ENCODE peak calls at places on chromosome 4, in nine cellular contexts. J, L, T, X, Q, M, C, Y and I are unnamed samples.

GRCh38 chr4:19382993-19383392 is 868.7 kb upstream of the SLIT2 start:
- DNase-seq in J (no peak), L (no peak), T (no peak), X (no peak), Q (no peak), M (no peak), C (no peak), Y (peak), I (no peak)

GRCh38 chr4:16532240-16532990 is 306.1 kb upstream of the TAPT1 start:
- DNase-seq in J (peak), L (no peak), T (no peak), X (no peak), Q (peak), M (peak), C (no peak), Y (peak), I (no peak)

GRCh38 chr4:4849524-4850193 is 9.8 kb upstream of the MSX1 start:
- DNase-seq in J (no peak), L (no peak), T (no peak), X (no peak), Q (no peak), M (no peak), C (no peak), Y (no peak), I (no peak)

GRCh38 chr4:144579411-144580020 is 66.4 kb upstream of the HHIP start:
- DNase-seq in J (no peak), L (no peak), T (no peak), X (no peak), Q (peak), M (peak), C (no peak), Y (peak), I (no peak)

GRCh38 chr4:8682725-8683124 is 90.2 kb downstream of the CPZ start:
- DNase-seq in J (no peak), L (no peak), T (no peak), X (no peak), Q (no peak), M (no peak), C (no peak), Y (no peak), I (no peak)

GRCh38 chr4:26786916-26787315 is 73.7 kb upstream of the STIM2 start:
- DNase-seq in J (no peak), L (no peak), T (no peak), X (no peak), Q (no peak), M (no peak), C (no peak), Y (no peak), I (no peak)

GRCh38 chr4:91267543-91267942 is 1036.2 kb upstream of the GRID2 start:
- DNase-seq in J (no peak), L (no peak), T (no peak), X (no peak), Q (no peak), M (no peak), C (no peak), Y (no peak), I (no peak)

GRCh38 chr4:61533140-61533539 is 333.0 kb downstream of the ADGRL3 start:
- DNase-seq in J (no peak), L (no peak), T (no peak), X (no peak), Q (peak), M (no peak), C (no peak), Y (peak), I (no peak)

GRCh38 chr4:99100876-99101275 is 12.3 kb upstream of the ADH5 start:
- DNase-seq in J (no peak), L (no peak), T (no peak), X (no peak), Q (no peak), M (no peak), C (no peak), Y (no peak), I (no peak)

GRCh38 chr4:8699479-8700145 is 107.0 kb downstream of the CPZ start:
- DNase-seq in J (no peak), L (no peak), T (no peak), X (no peak), Q (no peak), M (no peak), C (no peak), Y (no peak), I (no peak)

GRCh38 chr4:2886161-2886560 is 42.5 kb downstream of the ADD1 start:
- DNase-seq in J (no peak), L (no peak), T (no peak), X (no peak), Q (no peak), M (no peak), C (no peak), Y (no peak), I (no peak)

GRCh38 chr4:20284990-20285389 is 33.3 kb downstream of the SLIT2 start:
- DNase-seq in J (no peak), L (no peak), T (no peak), X (no peak), Q (peak), M (no peak), C (no peak), Y (peak), I (no peak)

GRCh38 chr4:55030606-55031005 is 94.8 kb downstream of the KDR start:
- DNase-seq in J (no peak), L (no peak), T (no peak), X (no peak), Q (no peak), M (no peak), C (no peak), Y (no peak), I (no peak)

GRCh38 chr4:93199492-93199891 is 629.1 kb upstream of the ATOH1 start:
- DNase-seq in J (no peak), L (no peak), T (no peak), X (no peak), Q (peak), M (peak), C (peak), Y (peak), I (peak)

GRCh38 chr4:55906999-55907398 is 41.7 kb upstream of the CEP135 start:
- DNase-seq in J (no peak), L (no peak), T (no peak), X (no peak), Q (no peak), M (no peak), C (no peak), Y (peak), I (no peak)

GRCh38 chr4:117678861-117679260 is 355.4 kb upstream of the NDST3 start:
- DNase-seq in J (no peak), L (no peak), T (no peak), X (no peak), Q (no peak), M (no peak), C (no peak), Y (no peak), I (no peak)

GRCh38 chr4:154490261-154490588 is 1.4 kb downstream of the DCHS2 start:
- DNase-seq in J (no peak), L (no peak), T (no peak), X (no peak), Q (no peak), M (no peak), C (no peak), Y (no peak), I (no peak)

GRCh38 chr4:75698162-75698962 is 25.2 kb upstream of the G3BP2 start:
- DNase-seq in J (no peak), L (no peak), T (no peak), X (no peak), Q (no peak), M (no peak), C (no peak), Y (no peak), I (no peak)

GRCh38 chr4:150278206-150278605 is 200.0 kb downstream of the DCLK2 start:
- DNase-seq in J (no peak), L (no peak), T (no peak), X (no peak), Q (no peak), M (no peak), C (no peak), Y (no peak), I (no peak)

GRCh38 chr4:176988226-176988625 is 195.5 kb upstream of the VEGFC start:
- DNase-seq in J (peak), L (no peak), T (no peak), X (no peak), Q (peak), M (peak), C (no peak), Y (peak), I (no peak)

GRCh38 chr4:85149656-85150055 is 183.2 kb upstream of the WDFY3 start:
- DNase-seq in J (no peak), L (no peak), T (no peak), X (peak), Q (peak), M (no peak), C (no peak), Y (peak), I (no peak)

GRCh38 chr4:138439143-138439581 is 197.0 kb upstream of the SLC7A11 start:
- DNase-seq in J (no peak), L (no peak), T (no peak), X (no peak), Q (no peak), M (no peak), C (no peak), Y (no peak), I (no peak)

GRCh38 chr4:26144526-26145167 is 176.2 kb upstream of the RBPJ start:
- DNase-seq in J (no peak), L (no peak), T (no peak), X (no peak), Q (no peak), M (no peak), C (no peak), Y (no peak), I (no peak)

GRCh38 chr4:26023191-26023972 is 109.4 kb downstream of the SMIM20 start:
- DNase-seq in J (no peak), L (no peak), T (no peak), X (no peak), Q (no peak), M (no peak), C (no peak), Y (no peak), I (no peak)

GRCh38 chr4:73891326-73891725 is 22.1 kb downstream of the CXCL1 start:
- DNase-seq in J (no peak), L (no peak), T (no peak), X (no peak), Q (no peak), M (no peak), C (no peak), Y (no peak), I (no peak)

GRCh38 chr4:102586644-102587021 is 85.5 kb downstream of the NFKB1 start:
- DNase-seq in J (no peak), L (no peak), T (no peak), X (no peak), Q (no peak), M (no peak), C (no peak), Y (no peak), I (no peak)

GRCh38 chr4:23631255-23631950 is 258.4 kb downstream of the PPARGC1A start:
- DNase-seq in J (no peak), L (no peak), T (no peak), X (no peak), Q (no peak), M (no peak), C (no peak), Y (no peak), I (no peak)

GRCh38 chr4:9994246-9994847 is 26.9 kb downstream of the SLC2A9 start:
- DNase-seq in J (no peak), L (no peak), T (no peak), X (no peak), Q (no peak), M (no peak), C (no peak), Y (no peak), I (no peak)

GRCh38 chr4:86596802-86597201 is 2.7 kb downstream of the PTPN13 start:
- DNase-seq in J (no peak), L (no peak), T (no peak), X (no peak), Q (peak), M (no peak), C (no peak), Y (peak), I (no peak)

GRCh38 chr4:77043507-77044131 is 32.2 kb downstream of the CCNI start:
- DNase-seq in J (no peak), L (no peak), T (no peak), X (no peak), Q (peak), M (no peak), C (no peak), Y (no peak), I (no peak)

GRCh38 chr4:4851906-4852305 is 7.6 kb upstream of the MSX1 start:
- DNase-seq in J (no peak), L (no peak), T (no peak), X (no peak), Q (no peak), M (no peak), C (no peak), Y (no peak), I (no peak)

GRCh38 chr4:79141530-79141929 is 184.3 kb downstream of the NAA11 start:
- DNase-seq in J (no peak), L (no peak), T (no peak), X (no peak), Q (peak), M (no peak), C (peak), Y (peak), I (peak)

GRCh38 chr4:178293601-178294000 is 851.4 kb upstream of the AGA start:
- DNase-seq in J (no peak), L (no peak), T (no peak), X (no peak), Q (no peak), M (no peak), C (no peak), Y (no peak), I (no peak)

GRCh38 chr4:26206981-26207380 is 113.8 kb upstream of the RBPJ start:
- DNase-seq in J (no peak), L (no peak), T (no peak), X (no peak), Q (no peak), M (no peak), C (no peak), Y (no peak), I (no peak)

GRCh38 chr4:113810906-113811305 is 49.4 kb upstream of the CAMK2D start:
- DNase-seq in J (no peak), L (no peak), T (no peak), X (no peak), Q (peak), M (no peak), C (no peak), Y (peak), I (no peak)

GRCh38 chr4:41940834-41941233 is 5.6 kb downstream of the TMEM33 start:
- DNase-seq in J (no peak), L (no peak), T (no peak), X (no peak), Q (no peak), M (no peak), C (no peak), Y (no peak), I (no peak)

GRCh38 chr4:65943076-65943475 is 272.8 kb upstream of the EPHA5 start:
- DNase-seq in J (no peak), L (no peak), T (no peak), X (no peak), Q (peak), M (no peak), C (no peak), Y (peak), I (peak)

GRCh38 chr4:6229095-6229494 is 28.7 kb upstream of the JAKMIP1 start:
- DNase-seq in J (no peak), L (no peak), T (no peak), X (no peak), Q (no peak), M (no peak), C (no peak), Y (no peak), I (no peak)
- TF ChIP-seq CTCF in J (no peak), L (no peak), T (no peak), X (no peak), Q (no peak), M (no peak), C (no peak), Y (no peak), I (no peak)

DNA sequence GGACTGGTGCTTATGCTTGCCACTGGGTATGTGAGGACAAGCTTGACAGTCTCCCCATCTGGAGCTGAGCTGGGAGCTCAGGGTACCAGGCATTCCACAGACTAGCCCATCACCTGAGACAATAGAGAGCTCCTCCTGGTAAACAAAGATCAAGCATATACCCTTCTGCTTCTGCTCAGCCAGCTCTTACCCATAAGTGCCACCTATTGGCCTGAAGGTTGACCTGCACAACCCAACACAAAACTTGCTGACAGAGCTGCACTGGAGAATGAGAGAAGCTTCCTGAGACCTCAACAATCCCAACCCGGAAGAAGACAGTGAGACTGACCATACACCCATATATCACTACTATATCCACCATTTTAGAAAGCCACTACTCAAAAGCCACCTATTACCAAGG is 1049.2 kb upstream of the INTU start:
- DNase-seq in J (no peak), L (no peak), T (no peak), X (no peak), Q (peak), M (no peak), C (peak), Y (peak), I (peak)
- TF ChIP-seq CTCF in J (peak), L (no peak), T (no peak), X (no peak), Q (peak), M (peak), C (no peak), Y (peak), I (peak)

DNA sequence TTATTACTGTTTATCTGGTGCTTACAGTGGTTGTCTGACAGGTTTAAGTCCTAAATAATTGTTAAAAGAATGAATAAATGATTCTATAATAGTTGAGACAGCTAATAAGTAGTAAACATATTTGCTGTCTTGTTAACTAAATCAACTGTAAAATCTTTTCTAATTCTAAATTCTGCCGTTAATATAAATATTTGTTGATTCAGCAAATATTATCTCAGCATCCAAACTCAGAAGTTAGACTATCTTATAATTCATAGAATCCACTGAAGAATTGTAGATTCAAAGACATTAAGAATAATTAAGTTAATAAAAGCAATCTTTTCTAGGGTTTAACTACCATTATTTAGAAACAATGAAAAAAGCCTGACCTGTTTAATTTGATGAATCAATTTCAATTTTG is 256.3 kb downstream of the BMPR1B start:
- DNase-seq in J (no peak), L (no peak), T (no peak), X (no peak), Q (no peak), M (no peak), C (no peak), Y (no peak), I (no peak)
- TF ChIP-seq CTCF in J (no peak), L (no peak), T (no peak), X (no peak), Q (no peak), M (no peak), C (no peak), Y (no peak), I (no peak)

DNA sequence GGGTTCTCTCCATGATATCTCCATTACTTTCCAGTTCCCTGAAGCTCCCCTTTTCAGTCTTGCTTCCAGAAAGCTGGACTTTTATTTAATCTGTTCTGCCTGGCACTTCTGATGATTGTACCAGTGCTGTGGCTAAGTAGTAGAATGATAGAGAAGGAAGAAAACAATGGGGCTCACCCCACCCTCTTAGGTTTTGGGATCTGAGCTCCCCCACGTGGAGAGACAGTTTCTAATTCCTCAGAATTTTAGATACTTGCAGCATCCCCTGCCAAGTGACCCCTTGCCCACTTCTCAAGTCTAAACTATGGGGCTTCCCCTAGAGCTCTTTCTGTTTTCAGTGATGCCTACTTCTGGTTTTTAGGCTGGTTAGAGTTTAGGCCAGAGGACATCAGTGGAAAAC is 73.9 kb downstream of the GC start:
- DNase-seq in J (no peak), L (no peak), T (no peak), X (no peak), Q (peak), M (no peak), C (no peak), Y (no peak), I (no peak)
- TF ChIP-seq CTCF in J (peak), L (no peak), T (no peak), X (no peak), Q (peak), M (no peak), C (no peak), Y (peak), I (no peak)

DNA sequence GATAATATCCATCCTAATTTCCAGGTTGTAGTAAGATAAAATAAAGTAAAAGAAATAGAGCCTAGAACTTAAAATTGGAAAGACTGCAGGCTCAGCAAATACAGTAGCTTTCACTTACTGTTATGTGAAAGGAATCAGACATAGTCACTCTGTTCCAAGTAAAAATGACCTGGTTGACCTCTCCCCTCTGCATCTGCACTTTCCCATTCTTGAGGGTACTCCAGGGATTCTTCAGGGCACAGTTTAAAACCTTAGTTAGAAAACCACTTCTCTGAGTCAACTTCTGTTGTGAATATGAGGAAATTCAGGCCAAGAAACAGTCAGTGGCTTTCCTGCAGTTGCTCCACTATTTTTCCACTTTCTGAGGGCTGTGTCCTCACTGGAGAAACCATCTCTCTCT is 42.9 kb downstream of the FRAS1 start:
- DNase-seq in J (no peak), L (no peak), T (no peak), X (no peak), Q (peak), M (no peak), C (no peak), Y (no peak), I (no peak)
- TF ChIP-seq CTCF in J (no peak), L (no peak), T (no peak), X (no peak), Q (no peak), M (no peak), C (no peak), Y (no peak), I (no peak)

GRCh38 chr4:184312126-184312525 is 94.5 kb upstream of the ENPP6 start:
- DNase-seq in J (no peak), L (no peak), T (no peak), X (no peak), Q (no peak), M (no peak), C (no peak), Y (no peak), I (no peak)

GRCh38 chr4:184310881-184311709 is 93.4 kb upstream of the ENPP6 start:
- DNase-seq in J (no peak), L (no peak), T (no peak), X (no peak), Q (peak), M (no peak), C (no peak), Y (no peak), I (no peak)

GRCh38 chr4:184313058-184313709 is 95.5 kb upstream of the ENPP6 start:
- DNase-seq in J (no peak), L (no peak), T (no peak), X (no peak), Q (no peak), M (no peak), C (no peak), Y (no peak), I (no peak)

GRCh38 chr4:184309241-184310170 is 91.8 kb upstream of the ENPP6 start:
- DNase-seq in J (no peak), L (no peak), T (no peak), X (no peak), Q (no peak), M (no peak), C (no peak), Y (peak), I (no peak)

GRCh38 chr4:184310171-184310567 is 92.5 kb upstream of the ENPP6 start:
- DNase-seq in J (no peak), L (no peak), T (no peak), X (peak), Q (no peak), M (no peak), C (peak), Y (no peak), I (no peak)
- TF ChIP-seq CTCF in J (no peak), L (no peak), T (no peak), X (no peak), Q (peak), M (peak), C (no peak), Y (peak), I (no peak)